ENCODE peak calls at places on chromosomes 11 and 22, in four cellular contexts. One of them, this sample, is unnamed.

GRCh38 chr22:44355688-44356070 is 42.9 kb upstream of the SHISAL1 start:
- DNase-seq in AG04450: no peak
- DNase-seq in fibroblast of the conjunctiva: no peak
- DNase-seq in cardiac muscle cell: no peak
- DNase-seq in this sample: no peak

GRCh38 chr11:77155082-77155475 is 27.0 kb downstream of the MYO7A start:
- DNase-seq in AG04450: no peak
- DNase-seq in cardiac muscle cell: no peak
- DNase-seq in fibroblast of the conjunctiva: no peak
- DNase-seq in this sample: no peak

GRCh38 chr22:49569286-49570031 is 258.2 kb downstream of the BRD1 start:
- DNase-seq in AG04450: no peak
- DNase-seq in fibroblast of the conjunctiva: no peak
- DNase-seq in cardiac muscle cell: no peak
- DNase-seq in this sample: no peak

GRCh38 chr11:1138053-1138452 is 19.7 kb upstream of the MUC5AC start:
- DNase-seq in fibroblast of the conjunctiva: no peak
- DNase-seq in cardiac muscle cell: no peak
- DNase-seq in AG04450: no peak
- DNase-seq in this sample: peak

GRCh38 chr22:19120829-19121630 is 1.2 kb downstream of the DGCR2 start:
- DNase-seq in fibroblast of the conjunctiva: no peak
- DNase-seq in cardiac muscle cell: no peak
- DNase-seq in AG04450: no peak
- DNase-seq in this sample: peak

GRCh38 chr11:130533113-130533803 is 84.8 kb downstream of the ADAMTS15 start:
- DNase-seq in cardiac muscle cell: no peak
- DNase-seq in AG04450: no peak
- DNase-seq in fibroblast of the conjunctiva: no peak
- DNase-seq in this sample: no peak

GRCh38 chr22:42018224-42018623 is 19.6 kb downstream of the WBP2NL start:
- DNase-seq in fibroblast of the conjunctiva: no peak
- DNase-seq in cardiac muscle cell: no peak
- DNase-seq in AG04450: no peak
- DNase-seq in this sample: no peak

GRCh38 chr11:118258410-118258809 is 5.7 kb downstream of the MPZL2 start:
- DNase-seq in fibroblast of the conjunctiva: no peak
- DNase-seq in cardiac muscle cell: no peak
- DNase-seq in AG04450: no peak
- DNase-seq in this sample: no peak

GRCh38 chr22:33405194-33405593 is 347.0 kb upstream of the SYN3 start:
- DNase-seq in AG04450: no peak
- DNase-seq in cardiac muscle cell: no peak
- DNase-seq in fibroblast of the conjunctiva: no peak
- DNase-seq in this sample: peak

GRCh38 chr11:70174846-70175764 is 28.0 kb upstream of the FADD start:
- DNase-seq in cardiac muscle cell: no peak
- DNase-seq in AG04450: no peak
- DNase-seq in fibroblast of the conjunctiva: no peak
- DNase-seq in this sample: peak

GRCh38 chr11:61805146-61805545 is 11.7 kb downstream of the FADS1 start:
- DNase-seq in AG04450: no peak
- DNase-seq in fibroblast of the conjunctiva: no peak
- DNase-seq in cardiac muscle cell: no peak
- DNase-seq in this sample: no peak

GRCh38 chr11:3808846-3809623 is 675 bp downstream of the PGAP2 start:
- DNase-seq in AG04450: no peak
- DNase-seq in cardiac muscle cell: peak
- DNase-seq in fibroblast of the conjunctiva: peak
- DNase-seq in this sample: peak

GRCh38 chr22:21632237-21632895 is at the start of gene CCDC116:
- DNase-seq in fibroblast of the conjunctiva: no peak
- DNase-seq in AG04450: no peak
- DNase-seq in cardiac muscle cell: no peak
- DNase-seq in this sample: peak

GRCh38 chr22:17777005-17777716 is 2.9 kb upstream of the BID start:
- DNase-seq in AG04450: no peak
- DNase-seq in cardiac muscle cell: no peak
- DNase-seq in fibroblast of the conjunctiva: no peak
- DNase-seq in this sample: no peak

GRCh38 chr11:130897262-130898182 is 18.8 kb downstream of the SNX19 start:
- DNase-seq in fibroblast of the conjunctiva: peak
- DNase-seq in cardiac muscle cell: peak
- DNase-seq in AG04450: peak
- DNase-seq in this sample: peak

GRCh38 chr11:9838961-9839360 is 175.1 kb downstream of the SWAP70 start:
- DNase-seq in cardiac muscle cell: no peak
- DNase-seq in AG04450: no peak
- DNase-seq in fibroblast of the conjunctiva: no peak
- DNase-seq in this sample: no peak

GRCh38 chr11:31887180-31887579 is 76.1 kb upstream of the PAX6 start:
- DNase-seq in cardiac muscle cell: no peak
- DNase-seq in AG04450: no peak
- DNase-seq in fibroblast of the conjunctiva: no peak
- DNase-seq in this sample: no peak

GRCh38 chr11:12079726-12080556 is 30.4 kb upstream of the MICAL2 start:
- DNase-seq in cardiac muscle cell: peak
- DNase-seq in AG04450: peak
- DNase-seq in fibroblast of the conjunctiva: peak
- DNase-seq in this sample: peak

GRCh38 chr11:59188954-59189353 is 17.0 kb downstream of the DTX4 start:
- DNase-seq in cardiac muscle cell: peak
- DNase-seq in fibroblast of the conjunctiva: no peak
- DNase-seq in AG04450: no peak
- DNase-seq in this sample: no peak

GRCh38 chr22:41339823-41340222 is 38.5 kb downstream of the ZC3H7B start:
- DNase-seq in cardiac muscle cell: no peak
- DNase-seq in fibroblast of the conjunctiva: no peak
- DNase-seq in AG04450: no peak
- DNase-seq in this sample: no peak

GRCh38 chr22:49124588-49124987 is 703.1 kb downstream of the BRD1 start:
- DNase-seq in cardiac muscle cell: no peak
- DNase-seq in fibroblast of the conjunctiva: no peak
- DNase-seq in AG04450: no peak
- DNase-seq in this sample: no peak

GRCh38 chr11:288328-289144 is at the start of gene PGGHG:
- DNase-seq in fibroblast of the conjunctiva: no peak
- DNase-seq in cardiac muscle cell: peak
- DNase-seq in AG04450: no peak
- DNase-seq in this sample: no peak

GRCh38 chr22:30390974-30391691 is 3.9 kb upstream of the RNF215 start:
- DNase-seq in AG04450: peak
- DNase-seq in fibroblast of the conjunctiva: peak
- DNase-seq in cardiac muscle cell: peak
- DNase-seq in this sample: peak

GRCh38 chr11:74755395-74755995 is 6.8 kb downstream of the RNF169 start:
- DNase-seq in fibroblast of the conjunctiva: no peak
- DNase-seq in AG04450: no peak
- DNase-seq in cardiac muscle cell: no peak
- DNase-seq in this sample: no peak

GRCh38 chr11:125164422-125165110 is at the start of gene PKNOX2:
- DNase-seq in AG04450: no peak
- DNase-seq in cardiac muscle cell: peak
- DNase-seq in fibroblast of the conjunctiva: peak
- DNase-seq in this sample: peak

GRCh38 chr11:20162824-20163777 is 2.8 kb upstream of the DBX1 start:
- DNase-seq in fibroblast of the conjunctiva: no peak
- DNase-seq in AG04450: no peak
- DNase-seq in cardiac muscle cell: peak
- DNase-seq in this sample: no peak

GRCh38 chr11:106295974-106296373 is 218.5 kb downstream of the AASDHPPT start:
- DNase-seq in fibroblast of the conjunctiva: no peak
- DNase-seq in cardiac muscle cell: no peak
- DNase-seq in AG04450: no peak
- DNase-seq in this sample: no peak

GRCh38 chr11:133947298-133947905 is 9.4 kb downstream of the IGSF9B start:
- DNase-seq in AG04450: no peak
- DNase-seq in cardiac muscle cell: peak
- DNase-seq in fibroblast of the conjunctiva: no peak
- DNase-seq in this sample: no peak

GRCh38 chr11:27497284-27497866 is 9.2 kb downstream of the LIN7C start:
- DNase-seq in fibroblast of the conjunctiva: no peak
- DNase-seq in AG04450: no peak
- DNase-seq in cardiac muscle cell: peak
- DNase-seq in this sample: peak

GRCh38 chr11:63567044-63567840 is 4.1 kb upstream of the PLAAT2 start:
- DNase-seq in AG04450: peak
- DNase-seq in fibroblast of the conjunctiva: peak
- DNase-seq in cardiac muscle cell: peak
- DNase-seq in this sample: peak

GRCh38 chr11:28490763-28491382 is 382.7 kb downstream of the METTL15 start:
- DNase-seq in AG04450: no peak
- DNase-seq in fibroblast of the conjunctiva: peak
- DNase-seq in cardiac muscle cell: peak
- DNase-seq in this sample: no peak

GRCh38 chr11:70078095-70078795 is at the start of gene ANO1:
- DNase-seq in cardiac muscle cell: peak
- DNase-seq in AG04450: no peak
- DNase-seq in fibroblast of the conjunctiva: no peak
- DNase-seq in this sample: no peak

GRCh38 chr22:27240298-27240885 is 561.2 kb downstream of the MN1 start:
- DNase-seq in cardiac muscle cell: no peak
- DNase-seq in AG04450: no peak
- DNase-seq in fibroblast of the conjunctiva: no peak
- DNase-seq in this sample: no peak

GRCh38 chr11:102347526-102348331 is 715 bp downstream of the BIRC2 start:
- DNase-seq in AG04450: no peak
- DNase-seq in cardiac muscle cell: peak
- DNase-seq in fibroblast of the conjunctiva: no peak
- DNase-seq in this sample: no peak

GRCh38 chr11:33040127-33040861 is 922 bp downstream of the TCP11L1 start:
- DNase-seq in fibroblast of the conjunctiva: no peak
- DNase-seq in AG04450: no peak
- DNase-seq in cardiac muscle cell: peak
- DNase-seq in this sample: no peak

GRCh38 chr11:26849009-26849408 is 127.1 kb upstream of the SLC5A12 start:
- DNase-seq in AG04450: no peak
- DNase-seq in cardiac muscle cell: no peak
- DNase-seq in fibroblast of the conjunctiva: no peak
- DNase-seq in this sample: peak

GRCh38 chr11:130439160-130439519 is 9.3 kb upstream of the ADAMTS15 start:
- DNase-seq in AG04450: no peak
- DNase-seq in cardiac muscle cell: no peak
- DNase-seq in fibroblast of the conjunctiva: no peak
- DNase-seq in this sample: no peak

GRCh38 chr11:66006891-66007176 is 4.5 kb downstream of the BANF1 start:
- DNase-seq in AG04450: no peak
- DNase-seq in fibroblast of the conjunctiva: no peak
- DNase-seq in cardiac muscle cell: no peak
- DNase-seq in this sample: no peak

GRCh38 chr11:12862761-12863469 is 146.2 kb upstream of the RASSF10 start:
- DNase-seq in cardiac muscle cell: peak
- DNase-seq in fibroblast of the conjunctiva: no peak
- DNase-seq in AG04450: peak
- DNase-seq in this sample: no peak

GRCh38 chr11:8959546-8960166 is 4.6 kb downstream of the TMEM9B start:
- DNase-seq in cardiac muscle cell: peak
- DNase-seq in fibroblast of the conjunctiva: peak
- DNase-seq in AG04450: peak
- DNase-seq in this sample: peak